ENCODE peak calls at places on chromosomes 13 and 19, in six cellular contexts. B is heart right ventricle, X is upper lobe of left lung, R is aorta, D is neuronal stem cell, U is psoas muscle. P is an unnamed sample. For H3K4me1, the result is how much of the 10 kb centered on the place peaks cover.

GRCh38 chr19:14375055-14375581 is 6.1 kb upstream of the ADGRE5 start:
- DNase-seq in D (no peak), U (peak), B (peak), R (no peak), X (peak), P (no peak)

GRCh38 chr19:4098493-4098892 is 25.4 kb downstream of the MAP2K2 start:
- DNase-seq in U (peak), B (peak), X (no peak), R (no peak), D (no peak), P (no peak)

GRCh38 chr19:5113633-5114586 is 145.0 kb downstream of the KDM4B start:
- DNase-seq in U (no peak), R (no peak), X (no peak), D (no peak), B (no peak), P (no peak)

GRCh38 chr13:24153347-24153746 is 7.2 kb upstream of the SPATA13 start:
- DNase-seq in U (no peak), D (no peak), X (no peak), R (no peak), B (no peak), P (no peak)

GRCh38 chr19:33381101-33381500 is 7.6 kb downstream of the CEBPG start:
- DNase-seq in D (no peak), B (no peak), U (no peak), R (no peak), X (no peak), P (no peak)

GRCh38 chr13:95155093-95155492 is 146.2 kb downstream of the ABCC4 start:
- DNase-seq in R (no peak), U (no peak), X (no peak), D (no peak), B (no peak), P (no peak)

GRCh38 chr19:46218160-46218559 is 11.4 kb upstream of the IGFL1 start:
- DNase-seq in D (peak), R (no peak), B (no peak), U (no peak), X (no peak), P (no peak)

GRCh38 chr19:57668635-57669034 is at the start of gene ZSCAN4:
- DNase-seq in D (no peak), R (no peak), X (no peak), B (no peak), U (no peak), P (no peak)

GRCh38 chr19:30361721-30362120 is 10.5 kb upstream of the ZNF536 start:
- DNase-seq in X (no peak), U (no peak), D (no peak), R (no peak), B (no peak), P (no peak)

GRCh38 chr13:40539954-40540706 is 126.3 kb downstream of the FOXO1 start:
- DNase-seq in R (no peak), B (no peak), X (peak), D (peak), U (no peak), P (no peak)

GRCh38 chr13:30421093-30422055 is 919 bp upstream of the UBE2L5 start:
- DNase-seq in D (peak), B (peak), X (peak), R (peak), U (peak), P (peak)

GRCh38 chr19:38204728-38205127 is 19.3 kb downstream of the DPF1 start:
- DNase-seq in X (no peak), U (no peak), D (no peak), R (no peak), B (no peak), P (no peak)

GRCh38 chr13:40058757-40059236 is 403.3 kb downstream of the COG6 start:
- DNase-seq in U (no peak), B (no peak), R (no peak), D (no peak), X (no peak), P (no peak)

GRCh38 chr19:54469496-54469934 is 3.6 kb downstream of the CDC42EP5 start:
- DNase-seq in X (no peak), B (peak), R (peak), U (peak), D (no peak), P (peak)

GRCh38 chr19:56839665-56840451 is 668 bp downstream of the PEG3 start:
- DNase-seq in R (peak), U (peak), B (peak), X (peak), D (peak), P (peak)

GRCh38 chr19:30269638-30270037 is 102.5 kb upstream of the ZNF536 start:
- DNase-seq in R (no peak), U (no peak), D (no peak), X (no peak), B (no peak), P (no peak)

GRCh38 chr19:39110263-39110967 is 15.2 kb upstream of the PAK4 start:
- DNase-seq in U (no peak), R (peak), B (peak), D (peak), X (peak), P (peak)

GRCh38 chr13:71718931-71719330 is 148.1 kb downstream of the DACH1 start:
- DNase-seq in U (no peak), B (no peak), D (no peak), R (no peak), X (no peak), P (no peak)

GRCh38 chr13:41501281-41501680 is 43.9 kb downstream of the RGCC start:
- DNase-seq in B (no peak), R (no peak), X (no peak), D (no peak), U (no peak), P (no peak)

GRCh38 chr13:95552539-95553270 is at the start of gene CLDN10:
- DNase-seq in U (no peak), B (no peak), D (peak), X (peak), R (peak), P (no peak)

GRCh38 chr19:6276447-6276846 is 3.3 kb downstream of the MLLT1 start:
- DNase-seq in X (peak), B (no peak), U (peak), D (no peak), R (peak), P (peak)

GRCh38 chr13:31172001-31172400 is 10.3 kb upstream of the HSPH1 start:
- DNase-seq in X (no peak), D (no peak), R (no peak), B (no peak), U (no peak), P (no peak)

GRCh38 chr19:31144471-31144870 is 204.8 kb downstream of the TSHZ3 start:
- DNase-seq in D (no peak), X (no peak), R (no peak), B (no peak), U (no peak), P (no peak)

GRCh38 chr19:38617764-38618589 is at the start of gene MAP4K1:
- DNase-seq in D (no peak), X (peak), U (peak), B (peak), R (peak), P (no peak)

GRCh38 chr13:99307648-99308339 is 595 bp upstream of the GPR183 start:
- DNase-seq in B (no peak), U (no peak), R (no peak), X (peak), D (no peak), P (no peak)

GRCh38 chr19:42255766-42256750 is 1.1 kb upstream of the ERF start:
- DNase-seq in B (peak), U (peak), R (peak), D (peak), X (no peak), P (peak)

GRCh38 chr19:15331419-15332310 is 674 bp downstream of the BRD4 start:
- DNase-seq in U (peak), R (peak), B (peak), X (peak), D (peak), P (peak)

GRCh38 chr13:106619688-106620555 is 52.0 kb upstream of the ARGLU1 start:
- DNase-seq in D (peak), R (no peak), B (peak), U (no peak), X (peak), P (no peak)

GRCh38 chr19:17159466-17160393 is 55.4 kb upstream of the USE1 start:
- DNase-seq in X (no peak), R (no peak), B (no peak), D (no peak), U (no peak), P (no peak)

GRCh38 chr13:73411067-73411809 is 352.4 kb downstream of the KLF5 start:
- DNase-seq in R (no peak), X (no peak), U (no peak), B (no peak), D (no peak), P (no peak)

DNA sequence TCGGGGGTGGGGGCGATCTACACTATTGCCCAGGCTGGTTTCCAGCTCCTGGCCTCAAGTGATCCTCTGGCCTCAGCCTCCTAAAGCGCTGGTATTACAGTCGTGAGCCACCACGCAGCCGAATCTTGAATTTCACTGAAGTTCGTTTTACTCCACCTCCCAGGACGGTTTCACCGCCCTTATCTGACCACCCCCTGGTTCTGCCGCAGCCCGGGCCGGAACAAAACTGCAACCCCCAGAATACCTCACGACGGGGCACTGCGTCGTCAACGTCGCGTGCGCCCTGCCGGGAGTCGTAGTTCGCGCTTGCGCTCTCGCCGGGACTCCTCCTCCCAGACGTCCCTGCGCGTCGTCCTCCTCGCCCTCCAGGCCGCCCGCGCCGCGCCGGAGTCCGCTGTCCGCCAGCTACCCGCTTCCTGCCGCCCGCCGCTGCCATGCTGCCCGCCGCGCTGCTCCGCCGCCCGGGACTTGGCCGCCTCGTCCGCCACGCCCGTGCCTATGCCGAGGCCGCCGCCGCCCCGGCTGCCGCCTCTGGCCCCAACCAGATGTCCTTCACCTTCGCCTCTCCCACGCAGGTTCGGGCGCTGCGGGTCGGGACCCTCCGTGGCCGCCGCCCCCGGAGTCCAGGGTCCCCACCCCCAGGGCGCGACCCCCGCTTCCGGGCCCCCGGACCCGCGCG is at the start of gene ATP5F1D:
- DNase-seq in U (peak), X (peak), B (peak), R (peak), D (peak), P (peak)
- H3K4me1 ChIP-seq in U (half or more), X (half or more), B (half or more), R (under half), D (under half), P (half or more)

DNA sequence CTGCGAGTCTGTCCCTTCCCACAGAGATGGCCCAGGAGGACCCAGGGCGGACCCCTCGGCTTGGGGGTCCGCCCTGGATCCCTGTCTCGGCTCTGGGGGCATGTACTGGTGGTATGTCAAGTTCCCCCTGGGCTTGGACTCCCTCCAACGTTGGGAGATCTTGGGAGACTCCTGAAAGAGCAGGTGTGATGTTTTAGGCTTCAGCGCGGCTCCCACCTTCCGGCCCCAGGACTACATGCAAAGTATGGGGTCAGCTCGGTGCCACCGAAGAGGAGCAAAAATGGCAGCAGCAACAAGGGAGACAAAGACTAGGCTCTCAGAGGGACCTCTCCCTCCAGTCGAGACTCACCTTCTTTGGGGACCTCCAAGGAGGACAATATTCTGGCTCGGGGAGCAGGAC is 4.2 kb downstream of the MAMSTR start:
- DNase-seq in D (no peak), R (no peak), B (peak), U (peak), X (no peak), P (no peak)
- H3K27ac ChIP-seq in D (no peak), R (no peak), B (peak), U (peak), X (peak), P (peak)

DNA sequence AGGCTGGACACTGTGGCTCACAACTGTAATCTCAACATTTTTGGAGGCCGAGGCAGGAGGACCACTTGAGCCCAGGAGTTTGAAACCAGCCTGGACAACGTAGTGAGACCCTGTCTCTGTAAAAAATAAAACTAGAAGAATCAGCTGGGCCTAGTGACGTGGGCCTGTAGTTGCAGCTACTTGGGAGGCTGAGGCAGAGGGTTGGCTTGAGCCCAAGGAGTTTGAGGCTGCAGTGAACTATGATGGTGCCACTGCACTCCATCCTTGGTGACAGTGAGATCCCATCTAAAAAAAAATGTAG is 1.1 kb downstream of the TLE6 start:
- DNase-seq in X (no peak), D (no peak), B (no peak), U (no peak), R (no peak), P (no peak)
- H3K4me1 ChIP-seq in X (half or more), D (under half), B (under half), U (under half), R (under half), P (half or more)

DNA sequence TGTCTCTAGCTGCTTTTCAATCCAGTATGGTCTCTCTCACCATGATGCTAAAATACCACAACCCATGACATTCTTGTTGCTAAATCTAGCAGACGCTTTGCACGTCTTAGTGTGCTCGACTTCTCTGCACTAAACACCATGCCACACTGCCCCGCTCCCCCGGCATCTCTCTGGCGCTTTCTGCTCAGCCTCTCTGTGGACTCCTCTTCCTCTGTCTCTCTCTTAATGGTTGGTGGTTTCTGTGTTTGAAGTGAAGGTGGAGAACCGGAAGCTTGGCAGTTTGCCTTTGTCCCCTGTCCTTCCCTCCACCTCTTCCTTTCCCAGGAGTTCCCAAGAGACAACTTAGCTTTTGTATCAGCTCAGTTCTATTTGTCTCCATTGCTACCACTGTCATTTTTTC is 8.8 kb downstream of the ERCC5 start:
- DNase-seq in D (no peak), R (no peak), X (no peak), B (no peak), U (no peak), P (no peak)
- H3K27ac ChIP-seq in D (no peak), R (no peak), X (no peak), B (no peak), U (no peak), P (no peak)

DNA sequence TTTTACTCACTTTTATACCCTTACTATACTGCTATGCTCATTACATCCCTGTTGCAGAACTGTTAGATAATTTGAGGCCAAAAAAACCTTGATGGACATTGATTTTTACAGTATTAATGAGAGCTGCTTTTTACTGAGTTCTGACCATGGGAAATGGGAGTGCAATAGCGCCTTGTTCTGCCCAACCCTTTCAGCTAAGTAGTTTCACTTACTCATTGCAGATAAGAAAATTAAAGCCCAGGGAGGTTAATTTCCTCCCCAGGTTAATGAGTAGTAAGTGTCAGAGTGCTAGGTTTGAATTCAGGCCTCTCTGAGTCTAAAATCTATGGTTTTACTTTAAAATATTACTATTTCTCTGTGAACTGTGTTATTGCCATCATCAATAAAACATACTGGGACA is 93.6 kb upstream of the RAP2A start:
- DNase-seq in U (no peak), R (no peak), X (no peak), B (no peak), D (no peak), P (no peak)
- H3K4me1 ChIP-seq in U (under half), R (under half), X (under half), B (under half), D (under half), P (under half)

GRCh38 chr13:44397766-44398223 is 24.2 kb downstream of the SERP2 start:
- DNase-seq in B (no peak), U (no peak), D (no peak), R (peak), X (no peak), P (no peak)

GRCh38 chr13:44398606-44399005 is 25.0 kb downstream of the SERP2 start:
- DNase-seq in R (peak), D (no peak), U (no peak), B (no peak), X (no peak), P (no peak)

GRCh38 chr13:44394649-44395048 is 21.0 kb downstream of the SERP2 start:
- DNase-seq in R (no peak), B (no peak), U (no peak), X (no peak), D (no peak), P (no peak)

GRCh38 chr13:44396963-44397580 is 23.4 kb downstream of the SERP2 start:
- DNase-seq in B (peak), D (peak), U (peak), R (peak), X (no peak), P (no peak)

GRCh38 chr13:44396295-44396962 is 22.8 kb downstream of the SERP2 start:
- DNase-seq in X (no peak), D (no peak), R (peak), U (no peak), B (no peak), P (no peak)
- H3K27ac ChIP-seq in X (peak), D (peak), R (no peak), U (no peak), B (peak), P (no peak)

P was measured in suprapubic skin.